ENCODE peak calls at places on chromosomes 3 and 15, in four cellular contexts. D is AG08396; B is activated CD4-positive, alpha-beta T cell treated with anti-CD3 and anti-CD28 coated beads, Interleukin-2, amount 50 U/mL, for 24 hours; O is sigmoid colon. M is an unnamed sample.

GRCh38 chr3:126345641-126346460 is 11.4 kb downstream of the KLF15 start:
- DNase-seq in B (no peak), D (no peak), O (peak), M (no peak)

GRCh38 chr15:78392430-78392829 is 45.6 kb upstream of the IREB2 start:
- DNase-seq in D (no peak), B (no peak), O (no peak), M (no peak)

GRCh38 chr3:173584834-173585831 is 187.6 kb downstream of the NLGN1 start:
- DNase-seq in D (peak), B (no peak), O (peak), M (peak)

GRCh38 chr3:102466001-102466400 is 31.2 kb downstream of the ZPLD1 start:
- DNase-seq in B (no peak), D (no peak), O (no peak), M (peak)

GRCh38 chr3:32392530-32393302 is 1.1 kb downstream of the CMTM7 start:
- DNase-seq in B (peak), O (peak), D (peak), M (no peak)

GRCh38 chr15:71945012-71945411 is 134.7 kb downstream of the NR2E3 start:
- DNase-seq in B (no peak), D (no peak), O (no peak), M (no peak)

GRCh38 chr3:149487598-149488197 is 13.2 kb downstream of the TM4SF4 start:
- DNase-seq in B (no peak), D (no peak), O (no peak), M (no peak)

GRCh38 chr3:139357899-139358298 is 14.1 kb downstream of the MRPS22 start:
- DNase-seq in B (no peak), D (no peak), O (no peak), M (no peak)

GRCh38 chr3:14812196-14812785 is 6.5 kb upstream of the FGD5 start:
- DNase-seq in D (no peak), B (no peak), O (no peak), M (no peak)

GRCh38 chr3:38474928-38475605 is 21.1 kb upstream of the EXOG start:
- DNase-seq in O (no peak), B (no peak), D (no peak), M (no peak)

GRCh38 chr15:68396068-68396467 is 35.9 kb downstream of the ITGA11 start:
- DNase-seq in D (no peak), O (no peak), B (no peak), M (no peak)

GRCh38 chr15:83767786-83768185 is 113.9 kb downstream of the ADAMTSL3 start:
- DNase-seq in B (no peak), D (no peak), O (no peak), M (no peak)

GRCh38 chr3:9322780-9323179 is 40.1 kb upstream of the THUMPD3 start:
- DNase-seq in O (no peak), D (no peak), B (no peak), M (no peak)

GRCh38 chr15:85496551-85497545 is 116.4 kb downstream of the AKAP13 start:
- DNase-seq in B (no peak), O (no peak), D (no peak), M (no peak)

GRCh38 chr15:91948001-91948608 is 94.6 kb downstream of the SLCO3A1 start:
- DNase-seq in D (peak), B (no peak), O (no peak), M (no peak)

GRCh38 chr3:2923390-2923789 is 186.8 kb downstream of the IL5RA start:
- DNase-seq in O (no peak), D (no peak), B (no peak), M (no peak)

GRCh38 chr15:62066663-62067447 is at the start of gene C2CD4A:
- DNase-seq in B (peak), D (no peak), O (peak), M (peak)

GRCh38 chr15:59555696-59556095 is 55.9 kb upstream of the GCNT3 start:
- DNase-seq in O (no peak), D (no peak), B (no peak), M (no peak)

GRCh38 chr3:190322604-190323240 is 476 bp upstream of the CLDN1 start:
- DNase-seq in O (no peak), D (no peak), B (no peak), M (no peak)

GRCh38 chr3:24254649-24255048 is 240.0 kb downstream of the THRB start:
- DNase-seq in D (peak), B (no peak), O (no peak), M (no peak)

GRCh38 chr15:65916664-65917406 is 47.5 kb downstream of the RAB11A start:
- DNase-seq in O (no peak), B (no peak), D (peak), M (no peak)

GRCh38 chr15:36332301-36332700 is 247.1 kb upstream of the CDIN1 start:
- DNase-seq in D (peak), O (no peak), B (no peak), M (no peak)

GRCh38 chr15:88908697-88909621 is 4.2 kb downstream of the MFGE8 start:
- DNase-seq in O (peak), B (no peak), D (peak), M (no peak)

GRCh38 chr3:6928064-6928463 is 67.1 kb downstream of the GRM7 start:
- DNase-seq in D (no peak), B (no peak), O (no peak), M (no peak)

GRCh38 chr3:64667138-64667537 is 20.7 kb downstream of the ADAMTS9 start:
- DNase-seq in O (no peak), B (no peak), D (no peak), M (no peak)

GRCh38 chr3:15243822-15244482 is 37.9 kb downstream of the CAPN7 start:
- DNase-seq in O (no peak), D (no peak), B (no peak), M (no peak)

GRCh38 chr3:14296352-14296751 is 106.1 kb upstream of the SLC6A6 start:
- DNase-seq in B (no peak), D (no peak), O (no peak), M (no peak)

GRCh38 chr3:189393598-189393997 is 221.8 kb downstream of the TPRG1 start:
- DNase-seq in D (no peak), O (no peak), B (no peak), M (no peak)

GRCh38 chr15:40050788-40051615 is 12.0 kb upstream of the SRP14 start:
- DNase-seq in O (peak), D (no peak), B (no peak), M (no peak)

GRCh38 chr15:95347846-95348245 is 982.7 kb upstream of the NR2F2 start:
- DNase-seq in O (no peak), D (no peak), B (no peak), M (no peak)

GRCh38 chr15:40380636-40381035 is 1.9 kb upstream of the KNSTRN start:
- DNase-seq in B (no peak), D (no peak), O (no peak), M (no peak)

GRCh38 chr3:106030620-106030945 is 161.8 kb upstream of the CBLB start:
- DNase-seq in O (no peak), B (no peak), D (peak), M (no peak)

GRCh38 chr3:14976317-14976716 is 28.9 kb downstream of the NR2C2 start:
- DNase-seq in D (no peak), O (no peak), B (no peak), M (no peak)